ENCODE peak calls at places on chromosomes 13 and 19, in five cellular contexts. One of them, this sample, is unnamed.

GRCh38 chr19:38287604-38288003 is 16.4 kb upstream of the C19orf33 start:
- DNase-seq in K562: no peak
- DNase-seq in H1: no peak
- DNase-seq in HepG2: no peak
- DNase-seq in GM12878: no peak
- DNase-seq in this sample: no peak

GRCh38 chr13:109744512-109745051 is 41.8 kb downstream of the IRS2 start:
- DNase-seq in GM12878: no peak
- DNase-seq in HepG2: no peak
- DNase-seq in H1: no peak
- DNase-seq in K562: no peak
- DNase-seq in this sample: no peak

GRCh38 chr13:57629821-57630235 is 1.7 kb upstream of the PCDH17 start:
- DNase-seq in GM12878: no peak
- DNase-seq in HepG2: no peak
- DNase-seq in K562: peak; percentile 11
- DNase-seq in H1: peak; percentile 97
- DNase-seq in this sample: no peak

GRCh38 chr19:19597809-19598306 is 20.6 kb downstream of the PBX4 start:
- DNase-seq in H1: no peak
- DNase-seq in K562: no peak
- DNase-seq in GM12878: peak; percentile 99
- DNase-seq in HepG2: peak; percentile 27
- DNase-seq in this sample: no peak

GRCh38 chr13:95033890-95034289 is 267.4 kb downstream of the ABCC4 start:
- DNase-seq in H1: no peak
- DNase-seq in K562: no peak
- DNase-seq in GM12878: no peak
- DNase-seq in HepG2: no peak
- DNase-seq in this sample: no peak

GRCh38 chr19:10718205-10719196 is 622 bp downstream of the DNM2 start:
- DNase-seq in HepG2: no peak
- DNase-seq in K562: peak; percentile 73
- DNase-seq in H1: peak; percentile 72
- DNase-seq in GM12878: no peak
- DNase-seq in this sample: no peak

GRCh38 chr19:30450101-30450500 is 77.9 kb downstream of the ZNF536 start:
- DNase-seq in K562: no peak
- DNase-seq in GM12878: no peak
- DNase-seq in H1: no peak
- DNase-seq in HepG2: no peak
- DNase-seq in this sample: no peak

GRCh38 chr13:59823495-59823894 is 340.2 kb downstream of the DIAPH3 start:
- DNase-seq in K562: no peak
- DNase-seq in HepG2: no peak
- DNase-seq in H1: no peak
- DNase-seq in GM12878: no peak
- DNase-seq in this sample: no peak

GRCh38 chr19:3336680-3337523 is 29.5 kb upstream of the NFIC start:
- DNase-seq in H1: no peak
- DNase-seq in K562: no peak
- DNase-seq in GM12878: no peak
- DNase-seq in HepG2: peak; percentile 24
- DNase-seq in this sample: no peak

GRCh38 chr19:38848299-38849146 is 1.3 kb downstream of the HNRNPL start:
- DNase-seq in K562: no peak
- DNase-seq in H1: no peak
- DNase-seq in HepG2: no peak
- DNase-seq in GM12878: no peak
- DNase-seq in this sample: no peak

GRCh38 chr13:93614776-93615175 is 388.2 kb downstream of the GPC6 start:
- DNase-seq in GM12878: no peak
- DNase-seq in K562: no peak
- DNase-seq in H1: no peak
- DNase-seq in HepG2: no peak
- DNase-seq in this sample: no peak

GRCh38 chr19:56611288-56611687 is 16.2 kb downstream of the ZNF71 start:
- DNase-seq in H1: no peak
- DNase-seq in HepG2: no peak
- DNase-seq in GM12878: no peak
- DNase-seq in K562: no peak
- DNase-seq in this sample: no peak

GRCh38 chr13:52141299-52141698 is 12.4 kb upstream of the NEK5 start:
- DNase-seq in K562: no peak
- DNase-seq in H1: no peak
- DNase-seq in GM12878: no peak
- DNase-seq in HepG2: no peak
- DNase-seq in this sample: no peak

GRCh38 chr13:107202371-107203023 is 634.6 kb upstream of the ARGLU1 start:
- DNase-seq in H1: no peak
- DNase-seq in K562: no peak
- DNase-seq in HepG2: peak; percentile 54
- DNase-seq in GM12878: no peak
- DNase-seq in this sample: no peak

GRCh38 chr13:39692650-39693438 is 37.4 kb downstream of the COG6 start:
- DNase-seq in K562: no peak
- DNase-seq in H1: no peak
- DNase-seq in HepG2: no peak
- DNase-seq in GM12878: no peak
- DNase-seq in this sample: no peak

GRCh38 chr13:35995136-35995535 is 136.0 kb downstream of the DCLK1 start:
- DNase-seq in HepG2: no peak
- DNase-seq in GM12878: no peak
- DNase-seq in H1: no peak
- DNase-seq in K562: no peak
- DNase-seq in this sample: no peak

GRCh38 chr19:11382898-11383705 is 1.0 kb downstream of the EPOR start:
- DNase-seq in HepG2: peak; percentile 70
- DNase-seq in GM12878: no peak
- DNase-seq in K562: peak; percentile 88
- DNase-seq in H1: peak; percentile 94
- DNase-seq in this sample: peak; percentile 60

GRCh38 chr19:3315676-3315973 is 50.8 kb upstream of the NFIC start:
- DNase-seq in H1: no peak
- DNase-seq in K562: peak; percentile 5
- DNase-seq in GM12878: no peak
- DNase-seq in HepG2: no peak
- DNase-seq in this sample: no peak

GRCh38 chr19:10744848-10745293 is 27.0 kb downstream of the DNM2 start:
- DNase-seq in HepG2: no peak
- DNase-seq in K562: no peak
- DNase-seq in GM12878: no peak
- DNase-seq in H1: no peak
- DNase-seq in this sample: no peak

GRCh38 chr19:58554494-58555368 is at the start of gene CHMP2A:
- DNase-seq in HepG2: peak; percentile 84
- DNase-seq in H1: peak; percentile 99
- DNase-seq in K562: peak; percentile 89
- DNase-seq in GM12878: peak; percentile 85
- DNase-seq in this sample: peak; percentile 93

GRCh38 chr13:95226932-95227718 is 74.1 kb downstream of the ABCC4 start:
- DNase-seq in GM12878: peak; percentile 88
- DNase-seq in H1: no peak
- DNase-seq in K562: no peak
- DNase-seq in HepG2: no peak
- DNase-seq in this sample: no peak

GRCh38 chr13:84366484-84366883 is 484.2 kb upstream of the SLITRK1 start:
- DNase-seq in HepG2: no peak
- DNase-seq in K562: no peak
- DNase-seq in GM12878: no peak
- DNase-seq in H1: no peak
- DNase-seq in this sample: no peak

GRCh38 chr19:13441810-13442512 is 64.3 kb downstream of the CACNA1A start:
- DNase-seq in GM12878: no peak
- DNase-seq in K562: peak; percentile 74
- DNase-seq in H1: peak; percentile 85
- DNase-seq in HepG2: peak; percentile 35
- DNase-seq in this sample: no peak

GRCh38 chr19:13430790-13431582 is 75.3 kb downstream of the CACNA1A start:
- DNase-seq in K562: peak; percentile 65
- DNase-seq in HepG2: peak; percentile 33
- DNase-seq in H1: peak; percentile 85
- DNase-seq in GM12878: no peak
- DNase-seq in this sample: peak; percentile 51

GRCh38 chr19:13437919-13438618 is 68.2 kb downstream of the CACNA1A start:
- DNase-seq in GM12878: no peak
- DNase-seq in HepG2: no peak
- DNase-seq in H1: no peak
- DNase-seq in K562: no peak
- DNase-seq in this sample: no peak

GRCh38 chr19:13436352-13436751 is 69.9 kb downstream of the CACNA1A start:
- DNase-seq in HepG2: no peak
- DNase-seq in GM12878: no peak
- DNase-seq in H1: no peak
- DNase-seq in K562: no peak
- DNase-seq in this sample: no peak
- TF ChIP-seq SRF in HepG2: no peak
- TF ChIP-seq SRF in GM12878: no peak
- TF ChIP-seq SRF in H1: no peak
- TF ChIP-seq SRF in K562: no peak
- TF ChIP-seq SRF in this sample: no peak

GRCh38 chr13:30154531-30154930 is 152.8 kb downstream of the KATNAL1 start:
- DNase-seq in GM12878: no peak
- DNase-seq in HepG2: no peak
- DNase-seq in K562: no peak
- DNase-seq in H1: no peak
- DNase-seq in this sample: no peak
- TF ChIP-seq SRF in GM12878: no peak
- TF ChIP-seq SRF in HepG2: no peak
- TF ChIP-seq SRF in K562: no peak
- TF ChIP-seq SRF in H1: no peak
- TF ChIP-seq SRF in this sample: no peak

GRCh38 chr19:50359432-50359818 is 6.0 kb downstream of the NAPSA start:
- DNase-seq in HepG2: no peak
- DNase-seq in K562: no peak
- DNase-seq in H1: no peak
- DNase-seq in GM12878: no peak
- DNase-seq in this sample: no peak

GRCh38 chr19:50356691-50357177 is 8.7 kb downstream of the NAPSA start:
- DNase-seq in H1: no peak
- DNase-seq in K562: no peak
- DNase-seq in HepG2: no peak
- DNase-seq in GM12878: no peak
- DNase-seq in this sample: no peak

GRCh38 chr19:50358483-50359431 is 6.7 kb downstream of the NAPSA start:
- DNase-seq in K562: peak; percentile 96
- DNase-seq in H1: no peak
- DNase-seq in HepG2: no peak
- DNase-seq in GM12878: peak; percentile 48
- DNase-seq in this sample: no peak

GRCh38 chr19:50361290-50362029 is 4.0 kb downstream of the NAPSA start:
- DNase-seq in K562: peak; percentile 86
- DNase-seq in H1: no peak
- DNase-seq in GM12878: no peak
- DNase-seq in HepG2: no peak
- DNase-seq in this sample: peak; percentile 37

GRCh38 chr19:50357178-50358100 is 8.0 kb downstream of the NAPSA start:
- DNase-seq in H1: peak; percentile 95
- DNase-seq in HepG2: peak; percentile 52
- DNase-seq in K562: peak; percentile 70
- DNase-seq in GM12878: peak; percentile 46
- DNase-seq in this sample: no peak
- TF ChIP-seq SRF in H1: no peak
- TF ChIP-seq SRF in HepG2: no peak
- TF ChIP-seq SRF in K562: peak; percentile 77
- TF ChIP-seq SRF in GM12878: no peak
- TF ChIP-seq SRF in this sample: no peak

GRCh38 chr19:4987286-4987685 is 18.4 kb downstream of the KDM4B start:
- DNase-seq in GM12878: no peak
- DNase-seq in K562: no peak
- DNase-seq in HepG2: no peak
- DNase-seq in H1: no peak
- DNase-seq in this sample: no peak
- TF ChIP-seq SRF in GM12878: no peak
- TF ChIP-seq SRF in K562: no peak
- TF ChIP-seq SRF in HepG2: no peak
- TF ChIP-seq SRF in H1: no peak
- TF ChIP-seq SRF in this sample: no peak

GRCh38 chr13:87982436-87982835 is 311.3 kb downstream of the SLITRK5 start:
- DNase-seq in K562: no peak
- DNase-seq in HepG2: no peak
- DNase-seq in GM12878: no peak
- DNase-seq in H1: no peak
- DNase-seq in this sample: no peak
- TF ChIP-seq SRF in K562: no peak
- TF ChIP-seq SRF in HepG2: no peak
- TF ChIP-seq SRF in GM12878: no peak
- TF ChIP-seq SRF in H1: no peak
- TF ChIP-seq SRF in this sample: no peak

DNA sequence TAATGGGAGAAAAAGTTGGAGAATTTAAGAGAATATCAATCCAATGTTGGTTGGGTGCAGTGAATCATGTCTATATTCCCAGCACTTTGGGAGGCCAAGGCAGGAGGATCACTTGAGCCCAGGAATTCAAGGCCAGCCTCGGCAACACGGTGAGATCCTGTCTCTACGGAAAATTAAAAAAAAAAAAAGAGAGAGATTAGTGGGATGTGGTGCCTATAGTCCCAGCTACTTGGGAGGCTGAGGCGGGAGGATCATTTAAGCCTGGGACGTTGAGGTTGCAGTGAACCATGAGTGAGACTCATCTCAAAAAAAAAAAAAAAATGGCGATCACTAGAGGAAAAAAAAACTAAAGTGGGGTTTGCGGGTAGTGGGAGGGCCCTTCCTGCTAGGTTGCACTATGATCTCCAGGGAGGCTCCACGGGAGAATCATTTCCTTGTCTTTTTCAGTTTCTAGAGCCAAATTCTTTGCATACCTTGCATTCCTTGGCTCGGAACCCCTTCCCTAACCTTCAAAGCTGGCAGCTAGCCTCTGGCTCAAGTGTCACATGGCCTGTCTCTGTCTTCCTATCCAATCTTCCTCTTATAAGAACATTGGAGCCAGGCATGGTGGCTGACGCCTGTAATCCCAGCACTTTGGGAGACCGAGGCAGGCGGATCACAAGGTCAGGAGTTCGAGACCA is 5.8 kb upstream of the ERCC2 start:
- DNase-seq in H1: peak; percentile 60
- DNase-seq in HepG2: peak; percentile 91
- DNase-seq in K562: peak; percentile 2
- DNase-seq in GM12878: no peak
- DNase-seq in this sample: peak; percentile 13
- TF ChIP-seq SRF in H1: no peak
- TF ChIP-seq SRF in HepG2: no peak
- TF ChIP-seq SRF in K562: no peak
- TF ChIP-seq SRF in GM12878: no peak
- TF ChIP-seq SRF in this sample: no peak